ENCODE peak calls at places on chromosomes 7 and 10, in five cellular contexts. One of them, this sample, is unnamed.
A peak's percentile ranks its signal among the peaks of the same experiment; 100 is the strongest.

GRCh38 chr7:142477079-142477651 is 219.3 kb upstream of the PRSS58 start:
- DNase-seq in heart right ventricle: no peak
- DNase-seq in left ventricle myocardium inferior: no peak
- DNase-seq in endothelial cell of umbilical vein: no peak
- DNase-seq in naive thymus-derived CD4-positive, alpha-beta T cell: peak; percentile 43
- DNase-seq in this sample: no peak

GRCh38 chr10:115936926-115937755 is 335.9 kb downstream of the GFRA1 start:
- DNase-seq in left ventricle myocardium inferior: no peak
- DNase-seq in endothelial cell of umbilical vein: peak; percentile 21
- DNase-seq in naive thymus-derived CD4-positive, alpha-beta T cell: no peak
- DNase-seq in heart right ventricle: no peak
- DNase-seq in this sample: no peak

GRCh38 chr7:43569424-43569823 is 13.5 kb upstream of the STK17A start:
- DNase-seq in heart right ventricle: no peak
- DNase-seq in naive thymus-derived CD4-positive, alpha-beta T cell: no peak
- DNase-seq in endothelial cell of umbilical vein: no peak
- DNase-seq in left ventricle myocardium inferior: no peak
- DNase-seq in this sample: no peak

GRCh38 chr7:101832205-101832631 is 14.8 kb downstream of the CUX1 start:
- DNase-seq in endothelial cell of umbilical vein: no peak
- DNase-seq in naive thymus-derived CD4-positive, alpha-beta T cell: no peak
- DNase-seq in left ventricle myocardium inferior: no peak
- DNase-seq in heart right ventricle: no peak
- DNase-seq in this sample: no peak

GRCh38 chr10:59965899-59966650 is 59.7 kb upstream of the CCDC6 start:
- DNase-seq in left ventricle myocardium inferior: no peak
- DNase-seq in naive thymus-derived CD4-positive, alpha-beta T cell: no peak
- DNase-seq in endothelial cell of umbilical vein: no peak
- DNase-seq in heart right ventricle: no peak
- DNase-seq in this sample: no peak

GRCh38 chr10:30389543-30389942 is 40.5 kb upstream of the MTPAP start:
- DNase-seq in naive thymus-derived CD4-positive, alpha-beta T cell: no peak
- DNase-seq in left ventricle myocardium inferior: no peak
- DNase-seq in endothelial cell of umbilical vein: no peak
- DNase-seq in heart right ventricle: no peak
- DNase-seq in this sample: no peak

GRCh38 chr10:29861811-29862505 is 197.4 kb downstream of the JCAD start:
- DNase-seq in left ventricle myocardium inferior: no peak
- DNase-seq in heart right ventricle: no peak
- DNase-seq in naive thymus-derived CD4-positive, alpha-beta T cell: no peak
- DNase-seq in endothelial cell of umbilical vein: peak; percentile 54
- DNase-seq in this sample: no peak

GRCh38 chr10:94224656-94225055 is 138.1 kb downstream of the NOC3L start:
- DNase-seq in naive thymus-derived CD4-positive, alpha-beta T cell: no peak
- DNase-seq in left ventricle myocardium inferior: no peak
- DNase-seq in heart right ventricle: no peak
- DNase-seq in endothelial cell of umbilical vein: no peak
- DNase-seq in this sample: no peak

GRCh38 chr7:56097700-56098099 is 4.9 kb upstream of the PHKG1 start:
- DNase-seq in naive thymus-derived CD4-positive, alpha-beta T cell: no peak
- DNase-seq in endothelial cell of umbilical vein: peak; percentile 15
- DNase-seq in heart right ventricle: peak; percentile 29
- DNase-seq in left ventricle myocardium inferior: no peak
- DNase-seq in this sample: no peak

GRCh38 chr7:116210345-116211005 is at the start of gene TES:
- DNase-seq in heart right ventricle: peak; percentile 52
- DNase-seq in left ventricle myocardium inferior: peak; percentile 68
- DNase-seq in endothelial cell of umbilical vein: peak; percentile 68
- DNase-seq in naive thymus-derived CD4-positive, alpha-beta T cell: peak; percentile 46
- DNase-seq in this sample: peak; percentile 92

GRCh38 chr7:129859188-129859587 is 93.6 kb downstream of the UBE2H start:
- DNase-seq in left ventricle myocardium inferior: no peak
- DNase-seq in endothelial cell of umbilical vein: no peak
- DNase-seq in heart right ventricle: no peak
- DNase-seq in naive thymus-derived CD4-positive, alpha-beta T cell: no peak
- DNase-seq in this sample: no peak

GRCh38 chr7:157673573-157673972 is 336.8 kb downstream of the DNAJB6 start:
- DNase-seq in left ventricle myocardium inferior: no peak
- DNase-seq in endothelial cell of umbilical vein: no peak
- DNase-seq in heart right ventricle: no peak
- DNase-seq in naive thymus-derived CD4-positive, alpha-beta T cell: no peak
- DNase-seq in this sample: no peak

GRCh38 chr10:191703-192518 is 56.7 kb downstream of the ZMYND11 start:
- DNase-seq in endothelial cell of umbilical vein: no peak
- DNase-seq in naive thymus-derived CD4-positive, alpha-beta T cell: no peak
- DNase-seq in heart right ventricle: no peak
- DNase-seq in left ventricle myocardium inferior: no peak
- DNase-seq in this sample: no peak

GRCh38 chr10:8544057-8544380 is 489.5 kb downstream of the GATA3 start:
- DNase-seq in endothelial cell of umbilical vein: no peak
- DNase-seq in naive thymus-derived CD4-positive, alpha-beta T cell: no peak
- DNase-seq in heart right ventricle: no peak
- DNase-seq in left ventricle myocardium inferior: no peak
- DNase-seq in this sample: peak; percentile 11

GRCh38 chr7:28483112-28483511 is 70.8 kb downstream of the CREB5 start:
- DNase-seq in heart right ventricle: no peak
- DNase-seq in naive thymus-derived CD4-positive, alpha-beta T cell: no peak
- DNase-seq in endothelial cell of umbilical vein: no peak
- DNase-seq in left ventricle myocardium inferior: no peak
- DNase-seq in this sample: no peak

GRCh38 chr10:71505862-71506261 is 109.1 kb downstream of the CDH23 start:
- DNase-seq in left ventricle myocardium inferior: no peak
- DNase-seq in naive thymus-derived CD4-positive, alpha-beta T cell: no peak
- DNase-seq in heart right ventricle: no peak
- DNase-seq in endothelial cell of umbilical vein: no peak
- DNase-seq in this sample: no peak

GRCh38 chr10:22335204-22335956 is 9.9 kb upstream of the SPAG6 start:
- DNase-seq in endothelial cell of umbilical vein: peak; percentile 40
- DNase-seq in naive thymus-derived CD4-positive, alpha-beta T cell: peak; percentile 83
- DNase-seq in heart right ventricle: no peak
- DNase-seq in left ventricle myocardium inferior: no peak
- DNase-seq in this sample: peak; percentile 72

GRCh38 chr10:93757136-93757535 is 600 bp upstream of the LGI1 start:
- DNase-seq in endothelial cell of umbilical vein: no peak
- DNase-seq in left ventricle myocardium inferior: no peak
- DNase-seq in naive thymus-derived CD4-positive, alpha-beta T cell: no peak
- DNase-seq in heart right ventricle: no peak
- DNase-seq in this sample: peak; percentile 32

GRCh38 chr7:15561840-15562239 is at the start of gene AGMO:
- DNase-seq in left ventricle myocardium inferior: peak; percentile 71
- DNase-seq in endothelial cell of umbilical vein: peak; percentile 37
- DNase-seq in heart right ventricle: peak; percentile 76
- DNase-seq in naive thymus-derived CD4-positive, alpha-beta T cell: no peak
- DNase-seq in this sample: peak; percentile 46

GRCh38 chr10:86664370-86665217 is 3.7 kb upstream of the LDB3 start:
- DNase-seq in left ventricle myocardium inferior: peak; percentile 81
- DNase-seq in naive thymus-derived CD4-positive, alpha-beta T cell: no peak
- DNase-seq in heart right ventricle: peak; percentile 79
- DNase-seq in endothelial cell of umbilical vein: no peak
- DNase-seq in this sample: no peak

GRCh38 chr10:44908936-44909335 is 2.2 kb upstream of the TMEM72 start:
- DNase-seq in heart right ventricle: no peak
- DNase-seq in left ventricle myocardium inferior: no peak
- DNase-seq in endothelial cell of umbilical vein: no peak
- DNase-seq in naive thymus-derived CD4-positive, alpha-beta T cell: no peak
- DNase-seq in this sample: no peak

GRCh38 chr7:44348851-44349781 is 23.7 kb upstream of the CAMK2B start:
- DNase-seq in heart right ventricle: no peak
- DNase-seq in left ventricle myocardium inferior: no peak
- DNase-seq in endothelial cell of umbilical vein: no peak
- DNase-seq in naive thymus-derived CD4-positive, alpha-beta T cell: no peak
- DNase-seq in this sample: no peak

GRCh38 chr10:124461642-124462347 is at the start of gene LHPP:
- DNase-seq in endothelial cell of umbilical vein: peak; percentile 85
- DNase-seq in left ventricle myocardium inferior: peak; percentile 86
- DNase-seq in naive thymus-derived CD4-positive, alpha-beta T cell: peak; percentile 87
- DNase-seq in heart right ventricle: peak; percentile 80
- DNase-seq in this sample: peak; percentile 92

GRCh38 chr7:35909870-35910357 is 109.1 kb downstream of the SEPTIN7 start:
- DNase-seq in heart right ventricle: no peak
- DNase-seq in naive thymus-derived CD4-positive, alpha-beta T cell: no peak
- DNase-seq in left ventricle myocardium inferior: no peak
- DNase-seq in endothelial cell of umbilical vein: no peak
- DNase-seq in this sample: no peak

GRCh38 chr7:27148031-27148775 is 629 bp upstream of the HOXA6 start:
- DNase-seq in left ventricle myocardium inferior: no peak
- DNase-seq in endothelial cell of umbilical vein: peak; percentile 76
- DNase-seq in heart right ventricle: no peak
- DNase-seq in naive thymus-derived CD4-positive, alpha-beta T cell: no peak
- DNase-seq in this sample: no peak

GRCh38 chr10:117543245-117543998 is 876 bp downstream of the EMX2 start:
- DNase-seq in heart right ventricle: no peak
- DNase-seq in naive thymus-derived CD4-positive, alpha-beta T cell: no peak
- DNase-seq in endothelial cell of umbilical vein: no peak
- DNase-seq in left ventricle myocardium inferior: no peak
- DNase-seq in this sample: peak; percentile 57

GRCh38 chr10:120945801-120946302 is 94.7 kb downstream of the WDR11 start:
- DNase-seq in left ventricle myocardium inferior: no peak
- DNase-seq in endothelial cell of umbilical vein: no peak
- DNase-seq in naive thymus-derived CD4-positive, alpha-beta T cell: no peak
- DNase-seq in heart right ventricle: no peak
- DNase-seq in this sample: no peak

GRCh38 chr10:133012573-133013359 is 70.4 kb upstream of the CFAP46 start:
- DNase-seq in left ventricle myocardium inferior: peak; percentile 37
- DNase-seq in naive thymus-derived CD4-positive, alpha-beta T cell: no peak
- DNase-seq in endothelial cell of umbilical vein: no peak
- DNase-seq in heart right ventricle: no peak
- DNase-seq in this sample: no peak

GRCh38 chr10:131744356-131744755 is 156.5 kb upstream of the PPP2R2D start:
- DNase-seq in left ventricle myocardium inferior: no peak
- DNase-seq in endothelial cell of umbilical vein: no peak
- DNase-seq in naive thymus-derived CD4-positive, alpha-beta T cell: no peak
- DNase-seq in heart right ventricle: no peak
- DNase-seq in this sample: no peak

GRCh38 chr7:111528331-111528730 is 34.0 kb downstream of the IMMP2L start:
- DNase-seq in left ventricle myocardium inferior: no peak
- DNase-seq in naive thymus-derived CD4-positive, alpha-beta T cell: no peak
- DNase-seq in heart right ventricle: no peak
- DNase-seq in endothelial cell of umbilical vein: no peak
- DNase-seq in this sample: no peak
- H3K4me3 ChIP-seq in left ventricle myocardium inferior: no peak overlapping the region
- H3K4me3 ChIP-seq in naive thymus-derived CD4-positive, alpha-beta T cell: no peak overlapping the region
- H3K4me3 ChIP-seq in heart right ventricle: no peak overlapping the region
- H3K4me3 ChIP-seq in endothelial cell of umbilical vein: no peak overlapping the region
- H3K4me3 ChIP-seq in this sample: no peak overlapping the region

GRCh38 chr7:1542841-1543747 is 12.6 kb downstream of the MAFK start:
- DNase-seq in endothelial cell of umbilical vein: no peak
- DNase-seq in naive thymus-derived CD4-positive, alpha-beta T cell: no peak
- DNase-seq in heart right ventricle: peak; percentile 36
- DNase-seq in left ventricle myocardium inferior: no peak
- DNase-seq in this sample: no peak

GRCh38 chr7:1542329-1542728 is 11.8 kb downstream of the MAFK start:
- DNase-seq in heart right ventricle: no peak
- DNase-seq in endothelial cell of umbilical vein: no peak
- DNase-seq in left ventricle myocardium inferior: no peak
- DNase-seq in naive thymus-derived CD4-positive, alpha-beta T cell: no peak
- DNase-seq in this sample: no peak

GRCh38 chr7:1544896-1545416 is 11.0 kb downstream of the TMEM184A start:
- DNase-seq in endothelial cell of umbilical vein: no peak
- DNase-seq in left ventricle myocardium inferior: no peak
- DNase-seq in heart right ventricle: no peak
- DNase-seq in naive thymus-derived CD4-positive, alpha-beta T cell: no peak
- DNase-seq in this sample: no peak

GRCh38 chr7:1544178-1544895 is 11.7 kb downstream of the TMEM184A start:
- DNase-seq in left ventricle myocardium inferior: no peak
- DNase-seq in endothelial cell of umbilical vein: no peak
- DNase-seq in heart right ventricle: no peak
- DNase-seq in naive thymus-derived CD4-positive, alpha-beta T cell: no peak
- DNase-seq in this sample: no peak

DNA sequence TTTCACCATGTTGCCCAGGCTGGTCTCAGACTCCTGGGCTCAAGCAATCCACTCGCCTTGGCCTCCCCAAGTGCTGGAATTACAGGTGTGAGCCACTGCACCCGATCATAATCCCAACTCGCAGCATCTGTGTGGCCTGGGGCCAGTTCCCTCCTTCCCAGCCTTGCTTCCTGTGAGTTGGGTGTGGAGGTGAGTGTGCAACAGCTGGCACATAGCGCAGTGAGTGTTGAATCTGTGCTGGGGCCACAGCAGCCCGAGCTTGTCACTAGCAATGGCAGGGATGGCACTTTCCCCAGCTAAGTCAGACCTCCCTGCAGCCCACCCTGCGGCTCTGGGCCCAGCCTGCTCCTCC is 12.2 kb downstream of the TMEM184A start:
- DNase-seq in naive thymus-derived CD4-positive, alpha-beta T cell: no peak
- DNase-seq in endothelial cell of umbilical vein: no peak
- DNase-seq in left ventricle myocardium inferior: no peak
- DNase-seq in heart right ventricle: no peak
- DNase-seq in this sample: no peak
- H3K36me3 ChIP-seq in naive thymus-derived CD4-positive, alpha-beta T cell: no peaks in the 10 kb centered on the region
- H3K36me3 ChIP-seq in endothelial cell of umbilical vein: peaks cover 27% of the 10 kb centered on the region
- H3K36me3 ChIP-seq in left ventricle myocardium inferior: peaks cover 54% of the 10 kb centered on the region
- H3K36me3 ChIP-seq in heart right ventricle: peaks cover 57% of the 10 kb centered on the region
- H3K36me3 ChIP-seq in this sample: no peaks in the 10 kb centered on the region

GRCh38 chr7:5396542-5396941 is 27.1 kb downstream of the TNRC18 start:
- DNase-seq in naive thymus-derived CD4-positive, alpha-beta T cell: peak; percentile 69
- DNase-seq in heart right ventricle: no peak
- DNase-seq in endothelial cell of umbilical vein: no peak
- DNase-seq in left ventricle myocardium inferior: no peak
- DNase-seq in this sample: no peak

GRCh38 chr7:5395246-5395645 is 28.4 kb downstream of the TNRC18 start:
- DNase-seq in heart right ventricle: no peak
- DNase-seq in endothelial cell of umbilical vein: no peak
- DNase-seq in left ventricle myocardium inferior: no peak
- DNase-seq in naive thymus-derived CD4-positive, alpha-beta T cell: no peak
- DNase-seq in this sample: no peak

GRCh38 chr7:5394264-5395105 is 29.1 kb downstream of the TNRC18 start:
- DNase-seq in left ventricle myocardium inferior: no peak
- DNase-seq in naive thymus-derived CD4-positive, alpha-beta T cell: no peak
- DNase-seq in endothelial cell of umbilical vein: no peak
- DNase-seq in heart right ventricle: no peak
- DNase-seq in this sample: peak; percentile 2

GRCh38 chr7:5396999-5397656 is 26.5 kb downstream of the TNRC18 start:
- DNase-seq in endothelial cell of umbilical vein: peak; percentile 21
- DNase-seq in heart right ventricle: peak; percentile 66
- DNase-seq in naive thymus-derived CD4-positive, alpha-beta T cell: peak; percentile 92
- DNase-seq in left ventricle myocardium inferior: peak; percentile 83
- DNase-seq in this sample: peak; percentile 63

GRCh38 chr7:5397657-5398237 is 25.9 kb downstream of the TNRC18 start:
- DNase-seq in endothelial cell of umbilical vein: no peak
- DNase-seq in naive thymus-derived CD4-positive, alpha-beta T cell: peak; percentile 19
- DNase-seq in heart right ventricle: no peak
- DNase-seq in left ventricle myocardium inferior: no peak
- DNase-seq in this sample: no peak
- H3K4me3 ChIP-seq in endothelial cell of umbilical vein: no peak overlapping the region
- H3K4me3 ChIP-seq in naive thymus-derived CD4-positive, alpha-beta T cell: no peak overlapping the region
- H3K4me3 ChIP-seq in heart right ventricle: no peak overlapping the region
- H3K4me3 ChIP-seq in left ventricle myocardium inferior: no peak overlapping the region
- H3K4me3 ChIP-seq in this sample: no peak overlapping the region

DNA sequence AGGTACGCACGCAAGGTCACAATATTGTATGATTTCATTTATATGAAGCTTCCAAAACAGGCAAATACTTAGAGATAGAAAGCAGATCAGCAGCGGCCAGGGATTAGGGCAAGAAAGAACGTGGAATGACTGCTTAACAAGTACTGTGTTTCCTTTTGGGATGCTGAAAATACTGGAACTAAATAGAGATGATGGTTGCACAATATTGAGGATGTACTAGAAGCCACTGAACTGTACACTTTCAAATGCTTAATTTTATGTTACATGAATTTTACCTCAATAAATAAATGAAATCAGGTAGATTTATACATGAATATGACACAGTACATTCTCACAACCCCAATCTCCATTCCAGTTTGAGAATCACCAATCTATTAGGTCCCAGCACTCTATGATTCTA is 15.6 kb downstream of the SEM1 start:
- DNase-seq in heart right ventricle: no peak
- DNase-seq in left ventricle myocardium inferior: no peak
- DNase-seq in naive thymus-derived CD4-positive, alpha-beta T cell: no peak
- DNase-seq in endothelial cell of umbilical vein: no peak
- DNase-seq in this sample: no peak
- H3K36me3 ChIP-seq in heart right ventricle: peaks cover 40% of the 10 kb centered on the region
- H3K36me3 ChIP-seq in left ventricle myocardium inferior: peaks cover 20% of the 10 kb centered on the region
- H3K36me3 ChIP-seq in naive thymus-derived CD4-positive, alpha-beta T cell: peaks cover 6% of the 10 kb centered on the region
- H3K36me3 ChIP-seq in endothelial cell of umbilical vein: peaks cover 1% of the 10 kb centered on the region
- H3K36me3 ChIP-seq in this sample: no peaks in the 10 kb centered on the region

This sample was measured in hepatocyte.